ENCODE peak calls at places on chromosomes 2 and 18, in six cellular contexts. N is HCT116, G is Calu3, K is PC-3, T is K562, Y is endodermal cell. M is an unnamed sample.

GRCh38 chr18:45370190-45371010 is 244.9 kb upstream of the SLC14A2 start:
- DNase-seq in Y (peak; percentile 57), G (no peak), N (no peak), T (no peak), K (no peak), M (no peak)

GRCh38 chr18:78948707-78949106 is 30.9 kb upstream of the SALL3 start:
- DNase-seq in T (no peak), G (no peak), K (no peak), N (no peak), Y (no peak), M (no peak)

GRCh38 chr2:34731274-34731673 is 1132.2 kb upstream of the FAM98A start:
- DNase-seq in K (no peak), Y (no peak), T (no peak), G (no peak), N (no peak), M (no peak)

GRCh38 chr2:240165034-240165433 is 24.6 kb upstream of the OTOS start:
- DNase-seq in Y (peak; percentile 20), G (no peak), T (no peak), N (no peak), K (no peak), M (no peak)

GRCh38 chr2:200274116-200275075 is 32.1 kb upstream of the SPATS2L start:
- DNase-seq in N (no peak), G (no peak), Y (no peak), K (no peak), T (no peak), M (no peak)

GRCh38 chr2:15912203-15912602 is 28.1 kb upstream of the MYCN start:
- DNase-seq in G (no peak), T (no peak), N (no peak), Y (peak; percentile 28), K (peak; percentile 49), M (peak; percentile 98)

GRCh38 chr2:68336192-68336591 is 16.4 kb upstream of the CNRIP1 start:
- DNase-seq in K (peak; percentile 98), G (peak; percentile 26), T (no peak), Y (no peak), N (peak; percentile 10), M (peak; percentile 40)

GRCh38 chr2:11562011-11562410 is 28.2 kb downstream of the GREB1 start:
- DNase-seq in N (no peak), G (peak; percentile 24), Y (no peak), K (no peak), T (no peak), M (no peak)

GRCh38 chr2:66427219-66427768 is 7.6 kb upstream of the MEIS1 start:
- DNase-seq in G (no peak), K (peak; percentile 71), Y (no peak), T (no peak), N (no peak), M (peak; percentile 18)

GRCh38 chr2:177334940-177335543 is 57.5 kb upstream of the AGPS start:
- DNase-seq in Y (no peak), G (peak; percentile 35), N (peak; percentile 33), T (peak; percentile 79), K (peak; percentile 71), M (peak; percentile 60)

GRCh38 chr2:195535911-195536522 is 121.0 kb upstream of the SLC39A10 start:
- DNase-seq in T (no peak), K (no peak), Y (no peak), N (no peak), G (no peak), M (no peak)

GRCh38 chr2:164839914-164840457 is 1.6 kb downstream of the COBLL1 start:
- DNase-seq in Y (no peak), T (no peak), G (no peak), N (no peak), K (peak; percentile 66), M (peak; percentile 90)

GRCh38 chr2:208466133-208466919 is 59.7 kb downstream of the PTH2R start:
- DNase-seq in G (peak; percentile 70), K (peak; percentile 68), T (peak; percentile 35), N (peak; percentile 44), Y (peak; percentile 85), M (peak; percentile 68)

GRCh38 chr2:241150660-241151530 is 628 bp downstream of the PPP1R7 start:
- DNase-seq in T (no peak), N (no peak), Y (no peak), G (no peak), K (no peak), M (no peak)

GRCh38 chr18:63427566-63427965 is 5.3 kb upstream of the VPS4B start:
- DNase-seq in N (peak; percentile 26), K (peak; percentile 94), T (peak; percentile 10), G (peak; percentile 73), Y (peak; percentile 60), M (peak; percentile 83)

GRCh38 chr2:101175991-101176390 is 24.8 kb upstream of the TBC1D8 start:
- DNase-seq in G (peak; percentile 33), Y (no peak), T (no peak), N (no peak), K (no peak), M (no peak)

GRCh38 chr2:38163006-38163405 is 87.1 kb upstream of the CYP1B1 start:
- DNase-seq in Y (no peak), N (no peak), T (no peak), K (peak; percentile 20), G (no peak), M (no peak)

GRCh38 chr2:117917223-117917917 is 96.5 kb downstream of the CCDC93 start:
- DNase-seq in K (peak; percentile 20), T (no peak), G (no peak), Y (peak; percentile 57), N (no peak), M (peak; percentile 3)

GRCh38 chr18:79876497-79876896 is 75.0 kb downstream of the SLC66A2 start:
- DNase-seq in G (peak; percentile 9), N (no peak), Y (peak; percentile 39), K (peak; percentile 52), T (no peak), M (peak; percentile 34)

GRCh38 chr2:101619191-101619591 is 78.3 kb upstream of the MAP4K4 start:
- DNase-seq in Y (no peak), N (no peak), T (no peak), G (peak; percentile 47), K (no peak), M (peak; percentile 47)

GRCh38 chr2:128260239-128261138 is 58.2 kb downstream of the HS6ST1 start:
- DNase-seq in N (peak; percentile 4), G (peak; percentile 60), K (peak; percentile 32), T (no peak), Y (peak; percentile 92), M (peak; percentile 78)

GRCh38 chr2:106705877-106706276 is 180.1 kb downstream of the ST6GAL2 start:
- DNase-seq in K (no peak), N (no peak), Y (no peak), G (no peak), T (no peak), M (no peak)

GRCh38 chr18:67104700-67105284 is 411.7 kb downstream of the DSEL start:
- DNase-seq in Y (peak; percentile 89), K (peak; percentile 80), G (peak; percentile 75), T (peak; percentile 4), N (no peak), M (peak; percentile 76)
- TF ChIP-seq CTCF in Y (peak; percentile 92), K (peak; percentile 91), G (peak; percentile 62), T (peak; percentile 25), N (no peak), M (peak; percentile 68)

DNA sequence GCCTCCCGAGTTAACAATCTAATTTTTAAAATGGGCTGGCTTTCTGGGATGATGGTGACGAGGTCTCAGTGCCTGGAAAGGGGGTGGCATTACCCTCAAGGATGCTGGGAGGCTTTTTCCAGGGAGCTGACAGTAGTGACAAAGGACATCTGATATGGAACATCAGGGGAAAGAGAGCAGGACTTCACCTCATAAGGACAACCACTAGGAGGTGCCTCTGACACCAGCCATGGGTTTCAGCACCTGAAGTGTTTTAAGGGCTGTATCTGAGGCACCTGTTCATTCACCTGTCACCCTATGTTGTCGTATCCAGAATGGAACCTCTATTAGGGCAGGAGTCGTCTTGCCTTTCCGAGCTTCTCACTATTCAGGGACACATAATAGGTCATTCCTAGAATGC is 10.8 kb downstream of the IL36B start:
- DNase-seq in K (peak; percentile 47), N (peak; percentile 29), Y (peak; percentile 65), G (peak; percentile 35), T (peak; percentile 33), M (peak; percentile 30)
- TF ChIP-seq CTCF in K (peak; percentile 60), N (peak; percentile 38), Y (peak; percentile 75), G (peak; percentile 34), T (peak; percentile 43), M (peak; percentile 13)

DNA sequence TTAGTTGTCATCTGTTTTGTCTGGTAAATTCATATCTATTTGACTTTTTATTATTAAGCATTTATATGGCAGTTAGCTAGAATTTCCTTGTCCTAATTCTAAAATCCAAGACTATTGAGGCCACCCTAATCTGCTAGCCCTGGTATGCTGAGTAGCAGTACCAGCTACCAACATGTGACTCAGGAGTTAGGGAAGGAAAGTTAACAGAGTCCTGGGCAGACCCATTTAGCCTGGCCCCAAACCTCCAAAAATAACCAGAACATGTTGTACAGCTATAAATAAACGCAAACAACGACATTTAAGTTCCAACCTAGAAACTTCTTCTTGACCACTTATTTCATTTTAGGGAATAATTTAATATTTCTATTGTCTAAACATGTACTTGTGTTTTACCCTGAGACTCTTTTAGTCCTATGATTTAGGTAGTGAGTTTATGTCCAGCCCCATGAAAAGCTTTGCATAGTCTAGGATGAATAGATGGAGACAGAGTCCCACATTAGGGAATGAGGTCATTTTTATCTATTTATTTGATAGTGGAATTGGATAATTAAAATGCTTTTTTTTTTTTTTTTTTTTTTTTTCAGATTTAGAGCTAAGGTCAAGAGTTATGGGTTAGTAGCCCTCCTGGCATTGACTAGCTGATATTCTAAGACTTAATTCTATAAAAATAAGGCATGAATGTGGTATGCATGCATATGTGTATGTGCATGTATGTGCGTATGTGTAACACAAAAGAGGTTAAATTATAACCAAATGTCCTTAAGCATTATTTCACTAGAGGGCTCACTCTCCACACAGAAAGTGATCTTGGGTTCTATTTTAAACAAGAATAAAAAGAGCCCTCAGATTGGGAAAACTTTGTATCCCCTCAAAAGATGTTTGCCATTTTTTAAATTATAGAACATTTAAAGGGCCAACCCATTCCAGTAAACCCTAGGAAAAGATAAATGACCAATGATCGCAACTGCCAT is 160.0 kb upstream of the MAPRE2 start:
- DNase-seq in Y (no peak), N (no peak), T (no peak), K (no peak), G (no peak), M (peak; percentile 18)
- TF ChIP-seq CTCF in Y (peak; percentile 31), N (peak; percentile 28), T (peak; percentile 31), K (peak; percentile 30), G (no peak), M (peak; percentile 17)

GRCh38 chr2:209662091-209662490 is 109.5 kb upstream of the UNC80 start:
- DNase-seq in K (no peak), N (no peak), Y (no peak), G (no peak), T (no peak), M (no peak)

GRCh38 chr2:209663666-209664065 is 108.0 kb upstream of the UNC80 start:
- DNase-seq in G (no peak), Y (no peak), T (no peak), K (no peak), N (no peak), M (peak; percentile 22)

GRCh38 chr2:209661286-209661685 is 110.3 kb upstream of the UNC80 start:
- DNase-seq in T (no peak), Y (peak; percentile 63), N (no peak), K (no peak), G (no peak), M (no peak)

GRCh38 chr2:209666296-209666695 is 105.3 kb upstream of the UNC80 start:
- DNase-seq in Y (no peak), N (no peak), T (no peak), K (no peak), G (no peak), M (no peak)

DNA sequence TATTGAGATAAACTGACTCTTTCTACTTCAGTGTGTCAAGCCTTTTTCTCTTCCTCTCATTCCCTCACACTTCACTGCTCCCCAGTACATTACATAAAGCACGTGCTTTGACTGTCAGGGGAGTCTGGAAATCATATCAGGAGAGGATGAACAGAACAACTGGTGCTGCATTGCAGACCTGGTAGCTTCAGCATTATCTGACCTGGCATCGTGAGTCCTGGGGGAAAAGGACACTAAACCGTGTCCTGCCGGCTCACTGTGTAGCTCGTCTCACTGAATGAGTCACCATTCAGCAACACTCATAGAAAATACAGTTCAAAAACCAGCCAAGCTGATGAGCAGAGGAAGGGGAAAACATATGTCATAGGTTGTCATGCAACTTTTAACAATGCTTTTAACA is 108.5 kb upstream of the UNC80 start:
- DNase-seq in Y (no peak), G (no peak), N (no peak), T (no peak), K (peak; percentile 50), M (peak; percentile 52)
- TF ChIP-seq CTCF in Y (no peak), G (no peak), N (no peak), T (no peak), K (no peak), M (no peak)